ENCODE peak calls at places on chromosomes 3 and 15, in four cellular contexts. U is activated T-cell treated with anti-CD3 and anti-CD28 coated beads, Interleukin-2, amount 50 U/mL, for 72 hours; Q is activated CD8-positive, alpha-beta T cell treated with anti-CD3 and anti-CD28 coated beads, Interleukin-2, amount 10 ng/mL, durations not matched to agents 7 days and 5 days; F is BE2C. G is an unnamed sample.

GRCh38 chr3:71495708-71496472 is 87.6 kb downstream of the FOXP1 start:
- DNase-seq in U (peak; percentile 53), Q (peak; percentile 52), F (no peak), G (no peak)

GRCh38 chr3:102192575-102192974 is 242.2 kb upstream of the ZPLD1 start:
- DNase-seq in U (no peak), Q (no peak), F (no peak), G (no peak)

GRCh38 chr3:172692751-172693310 is 18.0 kb downstream of the NCEH1 start:
- DNase-seq in U (no peak), Q (no peak), F (no peak), G (no peak)

GRCh38 chr3:13064964-13065363 is 8.3 kb downstream of the IQSEC1 start:
- DNase-seq in U (no peak), Q (no peak), F (no peak), G (no peak)

GRCh38 chr3:36459177-36459576 is 78.9 kb downstream of the STAC start:
- DNase-seq in U (no peak), Q (no peak), F (no peak), G (no peak)

GRCh38 chr3:133540896-133541674 is 32.4 kb upstream of the CDV3 start:
- DNase-seq in U (no peak), Q (no peak), F (no peak), G (no peak)

GRCh38 chr15:76378691-76379090 is 42.1 kb downstream of the ISL2 start:
- DNase-seq in U (no peak), Q (no peak), F (no peak), G (no peak)

GRCh38 chr3:27721717-27722564 is at the start of gene EOMES:
- DNase-seq in U (peak; percentile 83), Q (peak; percentile 84), F (peak; percentile 56), G (peak; percentile 86)

GRCh38 chr15:85689729-85690128 is 105.0 kb downstream of the KLHL25 start:
- DNase-seq in U (peak; percentile 63), Q (peak; percentile 83), F (no peak), G (peak; percentile 80)

GRCh38 chr15:94582368-94582767 is 351.0 kb downstream of the MCTP2 start:
- DNase-seq in U (peak; percentile 49), Q (peak; percentile 63), F (peak; percentile 37), G (peak; percentile 30)

GRCh38 chr15:89883518-89883917 is 10.3 kb downstream of the AP3S2 start:
- DNase-seq in U (no peak), Q (no peak), F (no peak), G (no peak)

GRCh38 chr15:40031300-40031699 is 7.7 kb downstream of the SRP14 start:
- DNase-seq in U (no peak), Q (no peak), F (no peak), G (no peak)

GRCh38 chr3:26962419-26963355 is 340.1 kb downstream of the LRRC3B start:
- DNase-seq in U (no peak), Q (no peak), F (no peak), G (no peak)

GRCh38 chr3:63967675-63968611 is 55.4 kb downstream of the PSMD6 start:
- DNase-seq in U (peak; percentile 33), Q (peak; percentile 51), F (peak; percentile 64), G (peak; percentile 58)

GRCh38 chr15:41844814-41845213 is 6.2 kb downstream of the PLA2G4B start:
- DNase-seq in U (no peak), Q (no peak), F (no peak), G (no peak)

GRCh38 chr3:184358921-184359350 is 2.5 kb downstream of the CLCN2 start:
- DNase-seq in U (no peak), Q (no peak), F (no peak), G (no peak)

GRCh38 chr3:161163297-161163696 is 57.8 kb upstream of the NMD3 start:
- DNase-seq in U (no peak), Q (no peak), F (no peak), G (peak; percentile 9)

GRCh38 chr3:33211444-33211843 is 7.2 kb downstream of the SUSD5 start:
- DNase-seq in U (no peak), Q (no peak), F (no peak), G (no peak)

GRCh38 chr3:106268696-106269095 is 399.9 kb upstream of the CBLB start:
- DNase-seq in U (no peak), Q (no peak), F (no peak), G (no peak)

GRCh38 chr3:101867521-101867920 is 18.2 kb downstream of the NFKBIZ start:
- DNase-seq in U (no peak), Q (no peak), F (no peak), G (no peak)

G was measured in DND-41.